ENCODE peak calls at places on chromosomes 12 and 14, in ten cellular contexts. M is astrocyte of the cerebellum, K is lower lobe of right lung, D is lower leg skin, U is WERI-Rb-1, E is Caco-2, G is pancreas, F is fibroblast of pulmonary artery, V is epithelial cell of esophagus, P is SK-N-SH. J is an unnamed sample.

GRCh38 chr12:4445156-4446020 is at the start of gene FGF6:
- DNase-seq in F (no peak), K (no peak), M (no peak), E (no peak), V (no peak), D (peak; percentile 8), G (no peak), P (no peak), U (no peak), J (no peak)

GRCh38 chr14:63275611-63276010 is 43.1 kb downstream of the GPHB5 start:
- DNase-seq in K (no peak), D (no peak), G (no peak), V (no peak), F (no peak), P (no peak), M (no peak), E (no peak), U (no peak), J (no peak)

GRCh38 chr14:77151245-77151644 is 9.7 kb upstream of the ZDHHC22 start:
- DNase-seq in F (peak; percentile 29), M (no peak), U (peak; percentile 53), G (no peak), E (no peak), P (peak; percentile 70), V (peak; percentile 19), K (no peak), D (no peak), J (no peak)

GRCh38 chr14:51581017-51581881 is 70.5 kb upstream of the FRMD6 start:
- DNase-seq in P (no peak), D (no peak), K (no peak), U (no peak), E (no peak), G (no peak), F (peak; percentile 59), M (peak; percentile 16), V (peak; percentile 71), J (no peak)

GRCh38 chr12:107873223-107873622 is 98.7 kb downstream of the ASCL4 start:
- DNase-seq in P (no peak), G (no peak), F (no peak), K (no peak), E (no peak), M (no peak), V (no peak), U (no peak), D (no peak), J (no peak)

GRCh38 chr12:115973066-115973465 is 304.4 kb downstream of the MED13L start:
- DNase-seq in F (peak; percentile 65), P (no peak), M (no peak), G (no peak), V (no peak), K (no peak), E (no peak), U (no peak), D (no peak), J (no peak)

GRCh38 chr12:33296529-33296928 is 143.1 kb downstream of the SYT10 start:
- DNase-seq in M (no peak), D (no peak), F (no peak), E (no peak), G (no peak), K (no peak), V (no peak), U (no peak), P (no peak), J (no peak)

GRCh38 chr14:75016815-75017214 is 14.1 kb downstream of the EIF2B2 start:
- DNase-seq in E (no peak), P (no peak), G (no peak), F (no peak), U (no peak), K (no peak), M (no peak), D (no peak), V (no peak), J (no peak)

GRCh38 chr12:24560867-24561266 is 388.0 kb downstream of the BCAT1 start:
- DNase-seq in P (no peak), V (no peak), E (no peak), G (no peak), D (no peak), M (no peak), F (no peak), U (no peak), K (no peak), J (no peak)
- H3K4me3 ChIP-seq in P (peak overlapping the region; percentile 78), V (peak overlapping the region; percentile 55), E (peak overlapping the region; percentile 84), G (no peak overlapping the region), D (no peak overlapping the region), M (peak overlapping the region; percentile 75), F (peak overlapping the region; percentile 77), U (no peak overlapping the region), K (peak overlapping the region; percentile 80), J (peak overlapping the region; percentile 54)

GRCh38 chr12:65602579-65603295 is 221.5 kb upstream of the HMGA2 start:
- DNase-seq in K (peak; percentile 73), D (peak; percentile 76), E (peak; percentile 67), M (peak; percentile 87), F (peak; percentile 97), U (peak; percentile 68), P (peak; percentile 35), V (peak; percentile 96), G (peak; percentile 57), J (peak; percentile 86)
- H3K4me3 ChIP-seq in K (peak overlapping the region; percentile 3), D (no peak overlapping the region), E (no peak overlapping the region), M (peak overlapping the region; percentile 21), F (peak overlapping the region; percentile 54), U (no peak overlapping the region), P (peak overlapping the region; percentile 59), V (peak overlapping the region; percentile 14), G (no peak overlapping the region), J (peak overlapping the region; percentile 45)

DNA sequence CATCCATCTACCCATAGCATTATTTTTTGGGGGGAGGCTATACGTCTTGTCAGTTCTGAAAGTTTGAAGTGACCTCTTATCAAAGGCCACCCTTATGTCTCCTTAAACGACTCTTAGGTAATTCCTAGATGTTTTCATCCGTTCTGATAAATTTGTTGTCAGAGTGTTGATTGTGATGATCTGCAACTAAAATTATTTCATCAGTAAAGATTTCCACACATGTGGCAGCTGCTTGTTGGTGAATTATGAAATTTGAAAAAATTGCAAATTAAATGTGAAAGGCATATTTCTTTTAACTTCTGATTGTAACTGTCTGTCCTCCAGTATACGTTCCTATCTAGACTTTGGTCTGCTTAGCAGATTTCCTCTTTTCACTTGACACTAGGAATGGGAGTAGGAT is 1.4 kb downstream of the ADIPOR2 start:
- DNase-seq in G (no peak), E (no peak), F (no peak), P (no peak), U (no peak), V (no peak), M (no peak), D (no peak), K (no peak), J (no peak)
- H3K4me3 ChIP-seq in G (no peak overlapping the region), E (peak overlapping the region; percentile 76), F (peak overlapping the region; percentile 90), P (peak overlapping the region; percentile 99), U (no peak overlapping the region), V (peak overlapping the region; percentile 93), M (peak overlapping the region; percentile 81), D (no peak overlapping the region), K (peak overlapping the region; percentile 89), J (peak overlapping the region; percentile 91)

DNA sequence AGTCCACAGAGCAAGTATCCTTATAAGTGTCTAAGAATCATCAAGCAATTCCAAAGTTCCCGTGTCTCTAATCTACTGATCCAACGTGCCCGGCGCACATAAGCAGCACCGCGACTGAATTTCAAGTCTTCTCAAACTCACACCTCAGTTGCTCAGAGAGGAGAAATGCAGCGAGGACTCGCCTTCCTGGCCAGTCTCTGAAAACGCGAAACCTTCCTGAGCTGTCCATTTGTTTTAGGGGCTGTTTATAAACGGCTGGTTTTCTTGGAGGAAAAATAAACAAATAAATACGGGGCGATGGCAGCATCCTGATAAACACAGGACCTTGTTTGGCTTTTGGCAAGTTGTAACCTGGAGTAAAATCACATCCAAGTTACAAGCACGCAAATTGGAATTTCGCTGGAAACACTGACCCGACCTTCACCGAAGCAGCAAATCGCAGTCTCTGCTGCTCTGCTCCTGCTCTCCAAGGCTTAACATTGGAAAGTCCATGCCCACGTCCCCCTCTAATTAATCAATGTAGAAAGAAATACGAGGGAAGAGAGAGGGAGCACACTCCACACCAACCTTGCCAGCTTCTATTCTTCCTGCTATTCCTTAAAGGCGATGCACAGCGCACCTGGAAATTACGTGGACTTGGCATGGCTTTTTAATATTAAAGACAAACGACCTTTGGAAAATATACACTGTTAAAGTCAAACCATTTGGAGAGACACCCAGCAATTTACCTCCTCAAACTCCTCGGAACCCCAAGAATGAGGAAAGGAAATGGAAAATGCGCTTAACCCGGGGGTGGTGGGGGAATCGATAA is 248.7 kb downstream of the APAF1 start:
- DNase-seq in M (no peak), F (no peak), U (no peak), V (no peak), K (no peak), D (no peak), P (peak; percentile 30), E (no peak), G (no peak), J (no peak)
- H3K4me3 ChIP-seq in M (peak overlapping the region; percentile 49), F (no peak overlapping the region), U (peak overlapping the region; percentile 57), V (no peak overlapping the region), K (no peak overlapping the region), D (no peak overlapping the region), P (no peak overlapping the region), E (no peak overlapping the region), G (no peak overlapping the region), J (no peak overlapping the region)

GRCh38 chr14:94175403-94176146 is 1.5 kb downstream of the PPP4R4 start:
- DNase-seq in U (no peak), M (no peak), D (no peak), G (no peak), F (no peak), P (no peak), E (no peak), K (no peak), V (no peak), J (no peak)
- H3K4me3 ChIP-seq in U (peak overlapping the region; percentile 56), M (peak overlapping the region; percentile 60), D (no peak overlapping the region), G (no peak overlapping the region), F (no peak overlapping the region), P (peak overlapping the region; percentile 81), E (no peak overlapping the region), K (peak overlapping the region; percentile 75), V (peak overlapping the region; percentile 63), J (no peak overlapping the region)

GRCh38 chr14:64918216-64918615 is 4.0 kb downstream of the CHURC1 start:
- DNase-seq in K (no peak), M (no peak), E (no peak), F (peak; percentile 25), V (no peak), P (no peak), G (no peak), U (no peak), D (no peak), J (no peak)
- H3K4me3 ChIP-seq in K (no peak overlapping the region), M (no peak overlapping the region), E (no peak overlapping the region), F (no peak overlapping the region), V (no peak overlapping the region), P (no peak overlapping the region), G (no peak overlapping the region), U (no peak overlapping the region), D (no peak overlapping the region), J (no peak overlapping the region)

GRCh38 chr12:75482636-75483035 is 2.1 kb downstream of the GLIPR1 start:
- DNase-seq in P (no peak), M (no peak), U (no peak), G (no peak), K (no peak), D (no peak), E (no peak), F (no peak), V (no peak), J (no peak)
- H3K4me3 ChIP-seq in P (peak overlapping the region; percentile 68), M (peak overlapping the region; percentile 60), U (no peak overlapping the region), G (no peak overlapping the region), K (peak overlapping the region; percentile 48), D (no peak overlapping the region), E (no peak overlapping the region), F (peak overlapping the region; percentile 71), V (no peak overlapping the region), J (peak overlapping the region; percentile 48)

J was measured in HFF-Myc.